ENCODE peak calls at places on chromosome 9, in eight cellular contexts. I is upper lobe of right lung, K is IMR-90, L is thoracic aorta, P is cardiac muscle cell, S is HFF-Myc, W is choroid plexus epithelial cell, J is GM12865. Y is an unnamed sample.

GRCh38 chr9:2012347-2012746 is 2.8 kb upstream of the SMARCA2 start:
- DNase-seq in I (no peak), K (no peak), L (no peak), P (no peak), S (no peak), W (no peak), J (peak; percentile 93), Y (no peak)

GRCh38 chr9:136721339-136722092 is 9.1 kb downstream of the DIPK1B start:
- DNase-seq in I (no peak), K (peak; percentile 80), L (no peak), P (no peak), S (no peak), W (peak; percentile 43), J (no peak), Y (peak; percentile 12)

GRCh38 chr9:116646661-116647514 is 40.2 kb upstream of the TRIM32 start:
- DNase-seq in I (no peak), K (peak; percentile 61), L (no peak), P (peak; percentile 45), S (no peak), W (peak; percentile 80), J (peak; percentile 38), Y (peak; percentile 39)

GRCh38 chr9:115063058-115063850 is 54.7 kb downstream of the TNC start:
- DNase-seq in I (no peak), K (peak; percentile 77), L (no peak), P (no peak), S (peak; percentile 15), W (peak; percentile 7), J (no peak), Y (no peak)

GRCh38 chr9:121275781-121276658 is 8.1 kb downstream of the GSN start:
- DNase-seq in I (no peak), K (no peak), L (no peak), P (no peak), S (no peak), W (no peak), J (no peak), Y (no peak)

GRCh38 chr9:101458955-101459631 is 23.5 kb upstream of the ALDOB start:
- DNase-seq in I (no peak), K (peak; percentile 83), L (no peak), P (peak; percentile 63), S (peak; percentile 84), W (peak; percentile 93), J (peak; percentile 63), Y (peak; percentile 77)

GRCh38 chr9:29214162-29214520 is 1640.9 kb upstream of the C9orf72 start:
- DNase-seq in I (no peak), K (no peak), L (no peak), P (peak; percentile 76), S (no peak), W (peak; percentile 28), J (no peak), Y (no peak)

GRCh38 chr9:130986311-130986940 is 22.5 kb upstream of the LAMC3 start:
- DNase-seq in I (no peak), K (no peak), L (no peak), P (no peak), S (no peak), W (no peak), J (no peak), Y (no peak)

GRCh38 chr9:33510264-33511183 is 13.5 kb upstream of the ANKRD18B start:
- DNase-seq in I (peak; percentile 79), K (peak; percentile 62), L (no peak), P (peak; percentile 36), S (no peak), W (peak; percentile 73), J (peak; percentile 40), Y (peak; percentile 35)

GRCh38 chr9:137298983-137299521 is 3.0 kb downstream of the NRARP start:
- DNase-seq in I (peak; percentile 52), K (no peak), L (no peak), P (peak; percentile 48), S (no peak), W (no peak), J (peak; percentile 46), Y (no peak)

GRCh38 chr9:131420913-131421312 is 27.0 kb downstream of the PRRC2B start:
- DNase-seq in I (no peak), K (peak; percentile 60), L (no peak), P (no peak), S (no peak), W (peak; percentile 77), J (no peak), Y (no peak)

GRCh38 chr9:94783928-94784327 is 57.4 kb downstream of the AOPEP start:
- DNase-seq in I (no peak), K (no peak), L (no peak), P (no peak), S (no peak), W (no peak), J (no peak), Y (no peak)

GRCh38 chr9:70924905-70925547 is 196.4 kb downstream of the TRPM3 start:
- DNase-seq in I (no peak), K (peak; percentile 84), L (peak; percentile 10), P (peak; percentile 74), S (peak; percentile 33), W (peak; percentile 92), J (peak; percentile 57), Y (peak; percentile 82)

GRCh38 chr9:115042781-115043509 is 75.0 kb downstream of the TNC start:
- DNase-seq in I (no peak), K (no peak), L (peak; percentile 14), P (no peak), S (no peak), W (no peak), J (peak; percentile 7), Y (no peak)

GRCh38 chr9:121294181-121294743 is 26.3 kb downstream of the GSN start:
- DNase-seq in I (no peak), K (no peak), L (no peak), P (no peak), S (no peak), W (no peak), J (no peak), Y (no peak)

GRCh38 chr9:79470957-79471356 is 100.8 kb upstream of the TLE4 start:
- DNase-seq in I (no peak), K (no peak), L (no peak), P (no peak), S (no peak), W (no peak), J (no peak), Y (no peak)

GRCh38 chr9:69027355-69028097 is 8.0 kb upstream of the FXN start:
- DNase-seq in I (no peak), K (peak; percentile 45), L (no peak), P (peak; percentile 73), S (peak; percentile 41), W (peak; percentile 69), J (peak; percentile 78), Y (no peak)

GRCh38 chr9:124835026-124835501 is 18.2 kb upstream of the WDR38 start:
- DNase-seq in I (no peak), K (peak; percentile 79), L (no peak), P (peak; percentile 96), S (no peak), W (peak; percentile 93), J (no peak), Y (peak; percentile 63)

GRCh38 chr9:19386469-19387044 is 6.5 kb upstream of the RPS6 start:
- DNase-seq in I (no peak), K (no peak), L (no peak), P (no peak), S (no peak), W (no peak), J (no peak), Y (no peak)

GRCh38 chr9:124693403-124693802 is 77.7 kb downstream of the NR6A1 start:
- DNase-seq in I (no peak), K (no peak), L (no peak), P (no peak), S (no peak), W (no peak), J (no peak), Y (no peak)

GRCh38 chr9:29289365-29289764 is 1716.1 kb upstream of the C9orf72 start:
- DNase-seq in I (no peak), K (no peak), L (no peak), P (no peak), S (no peak), W (no peak), J (no peak), Y (no peak)

GRCh38 chr9:20512636-20513035 is 109.7 kb downstream of the MLLT3 start:
- DNase-seq in I (no peak), K (peak; percentile 23), L (no peak), P (no peak), S (no peak), W (peak; percentile 18), J (no peak), Y (no peak)

DNA sequence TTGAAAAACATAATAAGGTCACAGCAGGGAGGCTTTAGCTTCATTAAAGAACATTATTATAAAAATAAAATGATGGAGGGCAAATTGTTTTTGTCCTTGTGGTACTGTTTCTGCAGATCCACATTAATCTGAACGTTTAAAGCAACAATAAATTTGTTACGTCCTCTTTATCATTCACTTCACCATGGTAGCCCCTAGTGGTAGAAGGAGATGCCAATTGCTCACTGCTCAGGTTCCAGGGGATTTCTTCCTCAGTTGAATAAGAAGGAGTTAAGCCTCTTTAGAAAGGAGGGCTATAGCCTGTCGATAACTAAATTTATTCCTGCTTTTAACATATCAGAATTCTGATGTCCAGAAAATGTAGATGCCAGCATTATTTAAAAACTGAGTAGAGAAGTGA is 692.4 kb downstream of the PTPRD start:
- DNase-seq in I (no peak), K (no peak), L (no peak), P (no peak), S (no peak), W (peak; percentile 2), J (no peak), Y (no peak)
- TF ChIP-seq CTCF in I (no peak), K (no peak), L (no peak), P (no peak), S (no peak), W (no peak), J (peak; percentile 14), Y (peak; percentile 53)

DNA sequence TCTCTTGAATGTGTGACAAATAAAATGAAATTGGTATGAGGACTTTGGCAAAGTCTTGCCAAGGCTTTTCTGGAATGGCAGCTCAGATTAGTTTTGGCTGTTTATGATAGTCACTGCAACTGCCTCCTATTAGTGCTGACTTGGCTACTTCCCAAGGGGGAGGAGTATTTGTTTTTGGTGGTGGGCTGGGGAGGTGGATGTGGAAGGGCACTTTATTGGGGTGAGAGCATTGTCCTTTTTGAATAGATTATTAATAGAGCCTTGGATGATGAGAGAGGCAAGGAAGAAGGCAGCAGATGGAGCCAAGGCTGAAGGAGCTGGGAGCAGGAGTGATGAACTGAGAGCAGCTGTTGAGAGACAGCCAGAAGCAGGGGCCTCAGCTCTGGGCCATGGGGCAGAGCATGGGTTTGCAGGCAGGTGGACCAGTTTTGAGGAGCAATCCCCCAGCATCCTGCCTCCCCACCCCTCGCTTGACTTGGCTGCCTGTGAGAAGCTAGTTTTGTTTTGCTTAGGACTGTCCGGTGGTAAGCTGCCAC is 29.6 kb downstream of the RGS3 start:
- DNase-seq in I (peak; percentile 26), K (no peak), L (no peak), P (no peak), S (no peak), W (no peak), J (no peak), Y (no peak)
- H3K4me3 ChIP-seq in I (no peak overlapping the region), K (no peak overlapping the region), L (no peak overlapping the region), P (no peak overlapping the region), S (no peak overlapping the region), W (no peak overlapping the region), J (no peak overlapping the region), Y (no peak overlapping the region)

GRCh38 chr9:17005085-17005484 is 129.8 kb upstream of the CNTLN start:
- DNase-seq in I (no peak), K (peak; percentile 81), L (no peak), P (peak; percentile 9), S (peak; percentile 41), W (peak; percentile 87), J (no peak), Y (no peak)
- TF ChIP-seq CTCF in I (no peak), K (no peak), L (no peak), P (no peak), S (no peak), W (peak; percentile 18), J (no peak), Y (no peak)

GRCh38 chr9:129382281-129383004 is 204.4 kb upstream of the IER5L start:
- DNase-seq in I (no peak), K (no peak), L (no peak), P (peak; percentile 39), S (no peak), W (no peak), J (no peak), Y (no peak)
- H3K4me3 ChIP-seq in I (peak overlapping the region; percentile 69), K (no peak overlapping the region), L (peak overlapping the region; percentile 78), P (no peak overlapping the region), S (no peak overlapping the region), W (no peak overlapping the region), J (no peak overlapping the region), Y (no peak overlapping the region)

Y was measured in astrocyte of the cerebellum.